ENCODE peak calls at places on chromosomes 5 and 9, in five cellular contexts. B is mammary epithelial cell, E is fibroblast of lung, K is OCI-LY7, M is Peyer's patch. I is an unnamed sample. For H3K4me1, the result is how much of the 10 kb centered on the place peaks cover.

GRCh38 chr9:98532147-98532546 is 176.6 kb downstream of the GABBR2 start:
- DNase-seq in B (no peak), E (no peak), K (no peak), M (no peak), I (no peak)

GRCh38 chr5:62312036-62312435 is 6.0 kb downstream of the KIF2A start:
- DNase-seq in B (peak), E (no peak), K (no peak), M (no peak), I (peak)

GRCh38 chr5:96721351-96721970 is 59.3 kb downstream of the CAST start:
- DNase-seq in B (no peak), E (peak), K (no peak), M (peak), I (no peak)

GRCh38 chr9:87040410-87041009 is 93.2 kb upstream of the GAS1 start:
- DNase-seq in B (no peak), E (no peak), K (no peak), M (no peak), I (no peak)

GRCh38 chr5:96516631-96517071 is 83.6 kb upstream of the PCSK1 start:
- DNase-seq in B (no peak), E (peak), K (no peak), M (no peak), I (peak)

GRCh38 chr9:120221844-120222243 is 358.1 kb downstream of the CDK5RAP2 start:
- DNase-seq in B (no peak), E (no peak), K (no peak), M (no peak), I (no peak)

GRCh38 chr5:27328480-27328879 is 290.1 kb upstream of the CDH9 start:
- DNase-seq in B (peak), E (peak), K (no peak), M (no peak), I (peak)

GRCh38 chr5:173094012-173094661 is 38.0 kb downstream of the CREBRF start:
- DNase-seq in B (peak), E (peak), K (no peak), M (no peak), I (peak)

GRCh38 chr5:2193923-2194555 is 311.3 kb upstream of the IRX4 start:
- DNase-seq in B (no peak), E (no peak), K (no peak), M (no peak), I (no peak)

GRCh38 chr5:89255845-89256463 is 373.0 kb upstream of the MEF2C start:
- DNase-seq in B (peak), E (peak), K (peak), M (no peak), I (peak)

GRCh38 chr5:180332051-180332517 is 21.1 kb downstream of the GFPT2 start:
- DNase-seq in B (no peak), E (peak), K (no peak), M (no peak), I (no peak)

GRCh38 chr9:127347831-127348699 is 48.9 kb upstream of the SLC2A8 start:
- DNase-seq in B (peak), E (peak), K (peak), M (no peak), I (peak)

GRCh38 chr5:7779663-7780030 is 71.3 kb downstream of the CFAP90 start:
- DNase-seq in B (no peak), E (peak), K (no peak), M (no peak), I (no peak)

GRCh38 chr9:87564706-87565335 is 67.2 kb downstream of the DAPK1 start:
- DNase-seq in B (no peak), E (no peak), K (no peak), M (no peak), I (no peak)

GRCh38 chr5:64670277-64670676 is 20.0 kb upstream of the SHISAL2B start:
- DNase-seq in B (no peak), E (no peak), K (no peak), M (no peak), I (no peak)

GRCh38 chr9:136785956-136786355 is 5.2 kb upstream of the TMEM141 start:
- DNase-seq in B (no peak), E (no peak), K (no peak), M (no peak), I (no peak)

GRCh38 chr5:174071484-174071883 is 26.0 kb downstream of the NSG2 start:
- DNase-seq in B (no peak), E (no peak), K (no peak), M (no peak), I (no peak)

GRCh38 chr9:80030801-80031200 is 459.0 kb downstream of the TLE4 start:
- DNase-seq in B (no peak), E (peak), K (no peak), M (no peak), I (no peak)

GRCh38 chr5:122584411-122585110 is 190.3 kb upstream of the SNX2 start:
- DNase-seq in B (no peak), E (no peak), K (no peak), M (no peak), I (peak)

GRCh38 chr5:132767150-132767549 is 9.9 kb downstream of the SEPTIN8 start:
- DNase-seq in B (no peak), E (no peak), K (no peak), M (peak), I (no peak)

GRCh38 chr9:99601506-99601905 is 220.2 kb upstream of the NR4A3 start:
- DNase-seq in B (no peak), E (no peak), K (no peak), M (no peak), I (no peak)

GRCh38 chr5:150451594-150451993 is 2.1 kb upstream of the RPS14 start:
- DNase-seq in B (no peak), E (no peak), K (no peak), M (no peak), I (no peak)

GRCh38 chr9:114507726-114508125 is 2.5 kb upstream of the WHRN start:
- DNase-seq in B (peak), E (no peak), K (peak), M (no peak), I (peak)

GRCh38 chr9:113625456-113625855 is 161.9 kb downstream of the RGS3 start:
- DNase-seq in B (no peak), E (no peak), K (no peak), M (peak), I (no peak)

GRCh38 chr5:175460126-175460525 is 16.1 kb upstream of the DRD1 start:
- DNase-seq in B (peak), E (no peak), K (no peak), M (no peak), I (no peak)

GRCh38 chr9:99693888-99694287 is 127.8 kb upstream of the NR4A3 start:
- DNase-seq in B (no peak), E (no peak), K (no peak), M (no peak), I (no peak)

GRCh38 chr5:44336708-44337107 is 52.5 kb downstream of the FGF10 start:
- DNase-seq in B (no peak), E (no peak), K (no peak), M (no peak), I (no peak)

GRCh38 chr5:60649288-60649917 is 50.6 kb downstream of the DEPDC1B start:
- DNase-seq in B (peak), E (peak), K (peak), M (no peak), I (peak)

GRCh38 chr9:114694719-114695269 is 12.8 kb upstream of the TEX48 start:
- DNase-seq in B (no peak), E (no peak), K (no peak), M (no peak), I (no peak)

GRCh38 chr9:124392254-124392653 is 23.0 kb downstream of the PSMB7 start:
- DNase-seq in B (no peak), E (no peak), K (no peak), M (no peak), I (no peak)

GRCh38 chr9:16530669-16531461 is 339.6 kb downstream of the BNC2 start:
- DNase-seq in B (peak), E (peak), K (no peak), M (no peak), I (peak)

GRCh38 chr9:33272061-33272460 is 7.2 kb downstream of the CHMP5 start:
- DNase-seq in B (no peak), E (peak), K (no peak), M (peak), I (no peak)

GRCh38 chr5:81800797-81801196 is 49.9 kb upstream of the SSBP2 start:
- DNase-seq in B (no peak), E (peak), K (no peak), M (no peak), I (no peak)

GRCh38 chr5:3596261-3596825 is 711 bp downstream of the IRX1 start:
- DNase-seq in B (peak), E (peak), K (no peak), M (peak), I (no peak)

GRCh38 chr5:463952-464351 is 21.0 kb downstream of the EXOC3 start:
- DNase-seq in B (no peak), E (no peak), K (no peak), M (peak), I (no peak)

GRCh38 chr9:132769895-132770774 is 99.9 kb downstream of the GTF3C4 start:
- DNase-seq in B (peak), E (peak), K (peak), M (peak), I (peak)

GRCh38 chr5:54093861-54094260 is 216.5 kb downstream of the ARL15 start:
- DNase-seq in B (no peak), E (no peak), K (no peak), M (no peak), I (no peak)

GRCh38 chr9:96619109-96619435 is 571 bp downstream of the CDC14B start:
- DNase-seq in B (no peak), E (no peak), K (no peak), M (no peak), I (no peak)

GRCh38 chr9:96618209-96619108 is 1.2 kb downstream of the CDC14B start:
- DNase-seq in B (peak), E (peak), K (no peak), M (peak), I (peak)

GRCh38 chr9:96620155-96620514 is 492 bp upstream of the CDC14B start:
- DNase-seq in B (no peak), E (no peak), K (no peak), M (no peak), I (no peak)

GRCh38 chr9:96620832-96621269 is 1.2 kb upstream of the CDC14B start:
- DNase-seq in B (no peak), E (no peak), K (peak), M (no peak), I (no peak)

DNA sequence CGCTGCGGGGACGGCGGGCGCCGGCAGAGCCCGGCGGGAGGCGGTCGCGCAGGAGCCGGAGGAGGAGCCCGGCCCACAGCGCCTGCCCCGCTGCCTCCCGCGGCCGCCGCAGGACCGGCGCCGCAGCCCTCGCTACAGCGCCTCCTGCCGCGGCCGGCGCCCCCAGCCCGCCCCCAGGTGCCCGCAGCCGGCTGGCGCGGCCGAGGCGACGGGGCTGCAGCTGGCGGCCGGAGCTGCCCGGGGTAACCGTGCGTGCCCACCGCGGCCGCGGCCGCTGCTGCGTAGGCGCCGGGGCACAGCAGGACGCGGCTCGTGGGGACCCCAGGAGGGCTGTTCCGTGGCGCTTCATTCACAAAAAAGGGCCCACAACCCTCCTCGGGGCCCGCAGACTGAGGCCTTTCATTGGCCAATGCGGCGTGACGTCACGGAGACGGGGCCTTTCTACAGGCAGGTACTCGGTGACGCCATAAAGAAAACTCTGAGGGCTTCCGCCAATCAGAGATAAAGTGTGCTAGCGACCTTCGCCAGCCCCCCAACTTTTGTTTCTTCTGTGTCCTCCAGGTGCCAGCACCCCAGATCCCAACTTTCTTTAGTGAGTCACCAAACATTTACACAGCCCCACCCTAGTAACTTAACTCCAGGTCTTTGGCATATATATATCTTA is at the start of gene CDC14B:
- DNase-seq in B (peak), E (peak), K (no peak), M (peak), I (peak)
- TF ChIP-seq CTCF in B (no peak), E (peak), K (no peak), M (peak), I (peak)

DNA sequence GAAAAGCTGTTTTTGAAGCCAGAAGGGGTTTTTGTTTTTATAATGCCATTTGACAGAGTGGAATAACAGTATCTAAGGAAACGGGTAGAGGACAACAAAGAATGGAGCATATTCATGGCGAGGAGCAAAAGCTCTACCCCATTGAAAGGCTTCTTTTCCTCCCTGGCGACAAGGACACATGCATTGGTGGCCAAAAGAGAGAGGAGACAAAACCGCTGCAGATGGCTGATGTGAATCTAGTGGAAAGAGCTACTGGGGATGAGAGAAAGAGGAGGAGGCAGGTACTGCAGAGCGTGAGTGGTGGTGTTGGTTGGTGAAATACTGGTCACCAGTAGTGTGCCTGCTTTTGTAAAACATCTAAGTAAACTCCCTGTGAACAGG is 485 bp downstream of the APC start:
- DNase-seq in B (no peak), E (peak), K (peak), M (no peak), I (no peak)
- H3K27ac ChIP-seq in B (peak), E (peak), K (peak), M (no peak), I (no peak)

DNA sequence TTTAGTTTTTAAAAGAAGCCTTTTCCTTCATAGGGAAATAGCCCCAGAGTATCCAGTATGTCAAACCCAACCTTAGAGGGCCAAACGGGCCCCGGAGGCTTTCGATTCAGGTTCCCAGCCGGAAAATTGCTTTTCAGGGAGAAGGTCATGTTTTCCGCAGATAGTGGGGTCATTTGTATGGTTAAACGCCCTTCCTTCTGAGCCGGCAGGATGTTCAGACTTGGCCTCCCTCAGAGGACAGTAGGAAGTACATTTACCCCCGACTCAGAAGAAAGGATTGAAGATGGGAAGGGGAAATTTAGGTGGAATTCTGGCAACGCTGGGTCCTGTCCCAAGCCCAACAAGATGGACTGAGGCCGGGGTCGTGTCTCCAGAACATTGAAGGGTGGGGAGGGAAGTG is 195.2 kb downstream of the AOPEP start:
- DNase-seq in B (no peak), E (no peak), K (no peak), M (no peak), I (no peak)
- H3K4me1 ChIP-seq in B (half or more), E (under half), K (under half), M (under half), I (under half)

DNA sequence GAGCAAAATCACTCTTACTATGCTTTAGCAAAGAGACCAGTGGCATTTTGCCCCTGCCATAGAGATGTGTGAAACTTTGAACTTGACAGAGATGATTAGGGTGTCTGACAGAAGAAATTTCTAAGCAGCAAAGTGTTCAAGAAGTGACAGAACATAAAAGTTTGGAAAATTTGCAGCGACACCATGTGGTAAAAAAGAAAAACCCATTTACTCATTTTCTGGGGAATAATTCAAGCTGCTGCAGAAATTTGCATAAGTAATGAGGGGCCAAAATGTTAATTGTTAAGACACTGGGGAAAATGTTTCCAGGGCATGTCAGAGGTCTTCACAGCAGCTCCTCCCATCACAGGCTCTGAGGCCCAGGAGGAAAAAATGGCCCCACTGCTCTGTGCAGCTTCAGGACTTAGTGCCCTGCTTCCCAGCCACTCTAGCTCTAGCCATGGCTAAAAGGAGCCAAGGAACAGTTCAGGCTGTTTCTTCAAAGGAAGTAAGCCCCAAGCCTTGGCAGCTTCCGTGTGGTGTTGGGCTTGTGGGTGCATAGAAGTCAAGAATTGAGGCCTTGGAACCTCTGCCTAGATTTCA is 6.1 kb upstream of the AP3B1 start:
- DNase-seq in B (no peak), E (no peak), K (peak), M (no peak), I (no peak)
- TF ChIP-seq CTCF in B (peak), E (peak), K (peak), M (peak), I (peak)

DNA sequence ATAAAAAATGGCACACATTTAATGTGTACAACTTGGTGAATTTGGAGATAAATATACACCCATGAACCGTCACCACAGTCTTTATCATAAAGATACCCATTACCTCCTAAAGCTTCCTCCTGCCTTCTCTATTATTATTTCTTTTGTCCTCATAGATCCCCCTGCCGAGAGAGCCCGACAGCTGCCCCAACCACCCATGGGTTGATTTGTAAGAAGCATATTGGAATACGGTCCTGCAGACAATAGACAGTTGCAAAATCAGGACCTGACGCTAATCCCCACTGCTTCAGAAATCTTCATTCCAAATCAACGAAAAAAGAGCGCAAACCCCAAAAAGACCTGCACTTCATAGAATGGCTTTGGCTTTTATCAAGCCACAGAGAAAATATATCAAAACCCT is 697.5 kb downstream of the SEMA5A start:
- DNase-seq in B (no peak), E (no peak), K (no peak), M (no peak), I (no peak)
- H3K27ac ChIP-seq in B (no peak), E (no peak), K (no peak), M (no peak), I (no peak)

GRCh38 chr5:149154629-149155028 is 13.3 kb downstream of the ABLIM3 start:
- DNase-seq in B (no peak), E (no peak), K (no peak), M (no peak), I (no peak)

GRCh38 chr5:149160291-149160787 is 19.0 kb downstream of the ABLIM3 start:
- DNase-seq in B (peak), E (no peak), K (no peak), M (no peak), I (peak)

GRCh38 chr5:149153751-149154610 is 12.7 kb downstream of the ABLIM3 start:
- DNase-seq in B (no peak), E (peak), K (no peak), M (no peak), I (no peak)

GRCh38 chr5:149156435-149157083 is 15.3 kb downstream of the ABLIM3 start:
- DNase-seq in B (no peak), E (no peak), K (no peak), M (no peak), I (no peak)

GRCh38 chr5:149157330-149157729 is 16.0 kb downstream of the ABLIM3 start:
- DNase-seq in B (no peak), E (no peak), K (no peak), M (no peak), I (no peak)
- H3K4me1 ChIP-seq in B (under half), E (under half), K (under half), M (under half), I (under half)

GRCh38 chr9:34547960-34548603 is 25.3 kb upstream of the ENHO start:
- DNase-seq in B (peak), E (peak), K (peak), M (peak), I (no peak)
- TF ChIP-seq CTCF in B (peak), E (peak), K (peak), M (peak), I (peak)

DNA sequence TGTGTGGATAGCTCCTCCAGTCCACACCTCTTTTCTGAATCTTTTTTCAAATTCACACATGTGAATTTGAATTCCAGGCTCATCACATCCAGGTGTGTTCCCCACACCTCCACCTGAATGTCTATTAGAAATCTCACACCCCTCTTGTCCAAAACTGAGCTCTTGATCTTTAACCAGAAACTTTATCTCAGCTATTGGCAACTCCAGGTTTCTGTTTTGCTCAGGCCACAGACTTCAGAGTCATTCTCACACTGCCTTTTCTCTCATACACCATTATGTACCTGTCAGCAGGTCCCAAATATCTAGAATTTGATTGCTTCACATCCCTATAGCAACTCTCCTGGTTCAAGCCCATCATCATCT is 11.6 kb downstream of the NIPSNAP3B start:
- DNase-seq in B (no peak), E (no peak), K (no peak), M (no peak), I (no peak)
- H3K27ac ChIP-seq in B (no peak), E (no peak), K (peak), M (no peak), I (no peak)